ENCODE peak calls at places on chromosomes 16 and 17, in ten cellular contexts. C is heart left ventricle; V is stimulated activated CD8-positive, alpha-beta memory T cell treated with anti-CD3 and anti-CD28 coated beads, Interleukin-7, amount 100 ng/mL, for 1 hour; W is ACHN; R is GM13977; A is substantia nigra; F is AML-193; P is amygdala; H is stromal cell of bone marrow; Q is caudate nucleus. M is an unnamed sample.

GRCh38 chr17:77700165-77700881 is 258.2 kb upstream of the TNRC6C start:
- DNase-seq in C (no peak), V (no peak), W (no peak), R (no peak), A (no peak), F (no peak), P (no peak), H (no peak), Q (no peak), M (no peak)

GRCh38 chr17:9456265-9456664 is 119.4 kb downstream of the STX8 start:
- DNase-seq in C (no peak), V (no peak), W (no peak), R (peak; percentile 34), A (no peak), F (no peak), P (no peak), H (no peak), Q (no peak), M (no peak)

GRCh38 chr17:36722121-36722902 is 120.9 kb downstream of the MRM1 start:
- DNase-seq in C (peak; percentile 83), V (peak; percentile 45), W (no peak), R (peak; percentile 94), A (peak; percentile 14), F (peak; percentile 75), P (no peak), H (no peak), Q (peak; percentile 52), M (no peak)

GRCh38 chr17:45451131-45451530 is 18.5 kb upstream of the ARHGAP27 start:
- DNase-seq in C (no peak), V (no peak), W (no peak), R (no peak), A (no peak), F (no peak), P (no peak), H (no peak), Q (no peak), M (no peak)

GRCh38 chr16:72256398-72257048 is 84.6 kb upstream of the PMFBP1 start:
- DNase-seq in C (no peak), V (no peak), W (peak; percentile 30), R (no peak), A (no peak), F (no peak), P (no peak), H (peak; percentile 92), Q (no peak), M (no peak)

GRCh38 chr16:59543641-59544040 is 809.5 kb upstream of the GOT2 start:
- DNase-seq in C (no peak), V (no peak), W (no peak), R (no peak), A (no peak), F (no peak), P (no peak), H (no peak), Q (no peak), M (no peak)

GRCh38 chr16:3832669-3833068 is 47.8 kb downstream of the CREBBP start:
- DNase-seq in C (no peak), V (no peak), W (no peak), R (no peak), A (no peak), F (no peak), P (no peak), H (no peak), Q (no peak), M (no peak)

GRCh38 chr17:3049705-3050295 is 13.6 kb downstream of the OR1D5 start:
- DNase-seq in C (no peak), V (no peak), W (peak; percentile 29), R (no peak), A (no peak), F (no peak), P (no peak), H (no peak), Q (no peak), M (no peak)

GRCh38 chr17:17685775-17686291 is 4.6 kb downstream of the RAI1 start:
- DNase-seq in C (no peak), V (no peak), W (peak; percentile 70), R (no peak), A (no peak), F (no peak), P (no peak), H (no peak), Q (no peak), M (peak; percentile 60)

M was measured in HCT116.